ENCODE peak calls at places on chromosomes 11 and 22, in six cellular contexts. One of them, this sample, is unnamed.

GRCh38 chr11:10494636-10495463 is 39.8 kb downstream of the AMPD3 start:
- DNase-seq in EL: no peak
- DNase-seq in RKO: no peak
- DNase-seq in brain microvascular endothelial cell: no peak
- DNase-seq in germinal center: no peak
- DNase-seq in stimulated activated CD4-positive, alpha-beta T cell treated with anti-CD3 and anti-CD28 coated beads, Interleukin-2, amount 100 ng/mL, for 48 hours: no peak
- DNase-seq in this sample: no peak

GRCh38 chr11:103541186-103541795 is 432.1 kb downstream of the DYNC2H1 start:
- DNase-seq in EL: no peak
- DNase-seq in brain microvascular endothelial cell: no peak
- DNase-seq in RKO: peak; percentile 12
- DNase-seq in stimulated activated CD4-positive, alpha-beta T cell treated with anti-CD3 and anti-CD28 coated beads, Interleukin-2, amount 100 ng/mL, for 48 hours: no peak
- DNase-seq in germinal center: no peak
- DNase-seq in this sample: no peak

GRCh38 chr22:29503811-29504372 is 23.9 kb downstream of the NEFH start:
- DNase-seq in germinal center: no peak
- DNase-seq in EL: peak; percentile 70
- DNase-seq in stimulated activated CD4-positive, alpha-beta T cell treated with anti-CD3 and anti-CD28 coated beads, Interleukin-2, amount 100 ng/mL, for 48 hours: no peak
- DNase-seq in brain microvascular endothelial cell: peak; percentile 67
- DNase-seq in RKO: peak; percentile 11
- DNase-seq in this sample: no peak

GRCh38 chr11:132056689-132057088 is 686.3 kb downstream of the NTM start:
- DNase-seq in EL: peak; percentile 56
- DNase-seq in brain microvascular endothelial cell: peak; percentile 86
- DNase-seq in germinal center: no peak
- DNase-seq in RKO: no peak
- DNase-seq in stimulated activated CD4-positive, alpha-beta T cell treated with anti-CD3 and anti-CD28 coated beads, Interleukin-2, amount 100 ng/mL, for 48 hours: no peak
- DNase-seq in this sample: no peak

GRCh38 chr11:59267738-59268475 is 55.2 kb upstream of the MPEG1 start:
- DNase-seq in stimulated activated CD4-positive, alpha-beta T cell treated with anti-CD3 and anti-CD28 coated beads, Interleukin-2, amount 100 ng/mL, for 48 hours: no peak
- DNase-seq in EL: no peak
- DNase-seq in brain microvascular endothelial cell: no peak
- DNase-seq in germinal center: no peak
- DNase-seq in RKO: no peak
- DNase-seq in this sample: no peak

GRCh38 chr11:65700377-65700776 is 11.7 kb upstream of the KAT5 start:
- DNase-seq in germinal center: no peak
- DNase-seq in stimulated activated CD4-positive, alpha-beta T cell treated with anti-CD3 and anti-CD28 coated beads, Interleukin-2, amount 100 ng/mL, for 48 hours: no peak
- DNase-seq in RKO: no peak
- DNase-seq in brain microvascular endothelial cell: no peak
- DNase-seq in EL: no peak
- DNase-seq in this sample: no peak

GRCh38 chr11:109486129-109486528 is 64.1 kb downstream of the C11orf87 start:
- DNase-seq in germinal center: no peak
- DNase-seq in stimulated activated CD4-positive, alpha-beta T cell treated with anti-CD3 and anti-CD28 coated beads, Interleukin-2, amount 100 ng/mL, for 48 hours: no peak
- DNase-seq in RKO: no peak
- DNase-seq in EL: no peak
- DNase-seq in brain microvascular endothelial cell: no peak
- DNase-seq in this sample: no peak

GRCh38 chr11:70503201-70503877 is 105.0 kb downstream of the CTTN start:
- DNase-seq in stimulated activated CD4-positive, alpha-beta T cell treated with anti-CD3 and anti-CD28 coated beads, Interleukin-2, amount 100 ng/mL, for 48 hours: no peak
- DNase-seq in germinal center: no peak
- DNase-seq in brain microvascular endothelial cell: no peak
- DNase-seq in EL: no peak
- DNase-seq in RKO: no peak
- DNase-seq in this sample: no peak

GRCh38 chr11:16813141-16813540 is 74.7 kb downstream of the C11orf58 start:
- DNase-seq in stimulated activated CD4-positive, alpha-beta T cell treated with anti-CD3 and anti-CD28 coated beads, Interleukin-2, amount 100 ng/mL, for 48 hours: no peak
- DNase-seq in RKO: no peak
- DNase-seq in EL: no peak
- DNase-seq in germinal center: no peak
- DNase-seq in brain microvascular endothelial cell: no peak
- DNase-seq in this sample: no peak

GRCh38 chr11:83641511-83641910 is 355.3 kb upstream of the CCDC90B start:
- DNase-seq in brain microvascular endothelial cell: no peak
- DNase-seq in RKO: no peak
- DNase-seq in stimulated activated CD4-positive, alpha-beta T cell treated with anti-CD3 and anti-CD28 coated beads, Interleukin-2, amount 100 ng/mL, for 48 hours: no peak
- DNase-seq in EL: no peak
- DNase-seq in germinal center: no peak
- DNase-seq in this sample: no peak

GRCh38 chr11:86355256-86355655 is 19.4 kb upstream of the CCDC81 start:
- DNase-seq in germinal center: no peak
- DNase-seq in RKO: no peak
- DNase-seq in brain microvascular endothelial cell: no peak
- DNase-seq in EL: no peak
- DNase-seq in stimulated activated CD4-positive, alpha-beta T cell treated with anti-CD3 and anti-CD28 coated beads, Interleukin-2, amount 100 ng/mL, for 48 hours: no peak
- DNase-seq in this sample: no peak

GRCh38 chr11:19326499-19326898 is 85.8 kb upstream of the E2F8 start:
- DNase-seq in RKO: peak; percentile 19
- DNase-seq in stimulated activated CD4-positive, alpha-beta T cell treated with anti-CD3 and anti-CD28 coated beads, Interleukin-2, amount 100 ng/mL, for 48 hours: no peak
- DNase-seq in germinal center: no peak
- DNase-seq in brain microvascular endothelial cell: no peak
- DNase-seq in EL: peak; percentile 15
- DNase-seq in this sample: no peak

GRCh38 chr22:27283714-27284113 is 517.8 kb downstream of the MN1 start:
- DNase-seq in RKO: no peak
- DNase-seq in EL: peak; percentile 21
- DNase-seq in brain microvascular endothelial cell: no peak
- DNase-seq in germinal center: no peak
- DNase-seq in stimulated activated CD4-positive, alpha-beta T cell treated with anti-CD3 and anti-CD28 coated beads, Interleukin-2, amount 100 ng/mL, for 48 hours: no peak
- DNase-seq in this sample: no peak

GRCh38 chr22:45911601-45912271 is 65.2 kb downstream of the WNT7B start:
- DNase-seq in RKO: no peak
- DNase-seq in stimulated activated CD4-positive, alpha-beta T cell treated with anti-CD3 and anti-CD28 coated beads, Interleukin-2, amount 100 ng/mL, for 48 hours: no peak
- DNase-seq in EL: no peak
- DNase-seq in brain microvascular endothelial cell: no peak
- DNase-seq in germinal center: no peak
- DNase-seq in this sample: no peak

This sample was measured in nucleus accumbens.